ENCODE peak calls at places on chromosomes 16 and 17, in four cellular contexts. K is colonic mucosa, T is fibroblast of lung, B is OCI-LY7. H is an unnamed sample.

GRCh38 chr17:17545031-17545820 is 46.3 kb downstream of the PEMT start:
- DNase-seq in K (no peak), T (peak; percentile 73), B (no peak), H (peak; percentile 40)

GRCh38 chr17:42249681-42250446 is 26.3 kb downstream of the STAT5B start:
- DNase-seq in K (no peak), T (no peak), B (no peak), H (no peak)

GRCh38 chr17:45867702-45868101 is 23.0 kb downstream of the SPPL2C start:
- DNase-seq in K (no peak), T (no peak), B (no peak), H (no peak)

GRCh38 chr17:45111838-45112237 is 20.5 kb downstream of the PLCD3 start:
- DNase-seq in K (no peak), T (no peak), B (peak; percentile 24), H (no peak)

GRCh38 chr16:26464576-26465266 is 602.0 kb upstream of the C16orf82 start:
- DNase-seq in K (no peak), T (no peak), B (no peak), H (no peak)

GRCh38 chr17:43832168-43832975 is 574 bp downstream of the MPP3 start:
- DNase-seq in K (peak; percentile 55), T (peak; percentile 82), B (no peak), H (peak; percentile 67)

GRCh38 chr16:86261379-86261778 is 248.9 kb upstream of the FOXF1 start:
- DNase-seq in K (no peak), T (peak; percentile 11), B (peak; percentile 49), H (peak; percentile 11)

GRCh38 chr16:56401482-56401881 is 23.9 kb downstream of the AMFR start:
- DNase-seq in K (no peak), T (no peak), B (peak; percentile 19), H (no peak)

GRCh38 chr17:39132192-39132600 is 19.2 kb downstream of the PLXDC1 start:
- DNase-seq in K (no peak), T (peak; percentile 72), B (no peak), H (peak; percentile 70)

GRCh38 chr17:77352996-77353395 is 212.2 kb downstream of the SEC14L1 start:
- DNase-seq in K (peak; percentile 16), T (no peak), B (no peak), H (no peak)

GRCh38 chr16:11587643-11588247 is 1.0 kb upstream of the LITAF start:
- DNase-seq in K (no peak), T (no peak), B (no peak), H (no peak)

GRCh38 chr16:85436636-85437160 is 176.4 kb upstream of the GSE1 start:
- DNase-seq in K (peak; percentile 92), T (no peak), B (no peak), H (no peak)

GRCh38 chr17:44906987-44907681 is 7.9 kb upstream of the EFTUD2 start:
- DNase-seq in K (no peak), T (no peak), B (no peak), H (peak; percentile 31)

GRCh38 chr17:37064166-37064565 is 115.4 kb downstream of the AATF start:
- DNase-seq in K (no peak), T (no peak), B (no peak), H (no peak)

GRCh38 chr17:10313037-10313672 is 59.7 kb downstream of the MYH13 start:
- DNase-seq in K (no peak), T (no peak), B (no peak), H (no peak)

GRCh38 chr16:4850211-4850610 is 2.9 kb downstream of the UBN1 start:
- DNase-seq in K (no peak), T (peak; percentile 18), B (no peak), H (no peak)
- H3K4me3 ChIP-seq in K (no peak overlapping the region), T (peak overlapping the region; percentile 73), B (peak overlapping the region; percentile 96), H (peak overlapping the region; percentile 3)

GRCh38 chr16:88700636-88701482 is 5.3 kb downstream of the RNF166 start:
- DNase-seq in K (peak; percentile 84), T (peak; percentile 92), B (peak; percentile 86), H (peak; percentile 94)

GRCh38 chr16:88700322-88700635 is 5.9 kb downstream of the RNF166 start:
- DNase-seq in K (no peak), T (no peak), B (no peak), H (no peak)

GRCh38 chr16:88702364-88703210 is 3.6 kb downstream of the RNF166 start:
- DNase-seq in K (no peak), T (no peak), B (peak; percentile 32), H (no peak)

GRCh38 chr16:88703486-88704309 is 2.5 kb downstream of the RNF166 start:
- DNase-seq in K (no peak), T (peak; percentile 22), B (peak; percentile 73), H (no peak)

GRCh38 chr16:88701541-88702363 is 4.5 kb downstream of the RNF166 start:
- DNase-seq in K (no peak), T (no peak), B (no peak), H (no peak)
- H3K27ac ChIP-seq in K (peak overlapping the region; percentile 59), T (peak overlapping the region; percentile 40), B (peak overlapping the region; percentile 71), H (peak overlapping the region; percentile 23)

DNA sequence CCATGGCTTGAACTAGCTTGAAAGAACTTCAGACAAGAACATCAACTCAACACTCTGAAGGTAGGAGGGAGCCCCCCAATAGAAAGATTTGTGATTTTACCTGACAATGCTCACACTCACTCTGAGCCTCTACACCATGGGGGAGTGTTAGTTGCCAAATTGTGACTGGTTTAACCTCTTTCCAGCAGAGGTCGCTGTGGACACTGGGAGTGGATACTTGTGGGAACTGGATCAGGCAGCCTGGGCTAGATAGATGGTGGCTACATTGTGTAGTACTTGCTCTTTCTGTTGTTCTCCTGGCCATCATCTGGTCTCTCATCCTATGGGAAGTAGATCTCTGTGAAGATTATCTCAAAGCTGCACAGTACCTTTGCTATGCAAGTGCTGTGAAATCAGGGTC is 2.9 kb downstream of the SMPD3 start:
- DNase-seq in K (peak; percentile 81), T (no peak), B (peak; percentile 79), H (peak; percentile 25)
- TF ChIP-seq CTCF in K (peak; percentile 45), T (peak; percentile 41), B (peak; percentile 93), H (peak; percentile 66)

DNA sequence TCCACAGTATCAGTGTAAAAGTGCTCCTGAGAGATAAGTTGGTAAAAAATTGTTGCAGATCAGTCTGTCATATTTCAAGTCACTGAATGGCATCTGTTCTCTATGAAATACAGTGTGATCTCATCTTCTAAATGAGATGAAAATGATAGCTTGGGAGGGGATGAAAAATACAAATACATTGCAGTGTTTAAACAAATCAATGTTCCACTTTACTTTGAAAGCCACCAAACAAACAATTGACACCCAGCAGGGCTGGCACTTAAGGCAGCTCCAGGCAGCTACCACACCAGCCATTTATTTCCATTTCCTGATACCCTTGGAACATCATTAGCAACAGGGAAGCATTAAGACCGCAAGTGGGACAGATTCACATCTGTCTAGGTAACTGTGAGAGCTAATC is 827.6 kb upstream of the KIF2B start:
- DNase-seq in K (no peak), T (no peak), B (no peak), H (no peak)
- H3K4me3 ChIP-seq in K (no peak overlapping the region), T (no peak overlapping the region), B (no peak overlapping the region), H (no peak overlapping the region)

GRCh38 chr17:603405-604193 is 111.0 kb downstream of the VPS53 start:
- DNase-seq in K (no peak), T (no peak), B (no peak), H (no peak)

GRCh38 chr17:604719-605118 is 109.9 kb downstream of the VPS53 start:
- DNase-seq in K (peak; percentile 1), T (peak; percentile 47), B (no peak), H (no peak)

GRCh38 chr17:600576-601301 is 113.9 kb downstream of the VPS53 start:
- DNase-seq in K (no peak), T (peak; percentile 68), B (no peak), H (no peak)

GRCh38 chr17:601462-602303 is 113.0 kb downstream of the VPS53 start:
- DNase-seq in K (peak; percentile 24), T (peak; percentile 80), B (no peak), H (no peak)

DNA sequence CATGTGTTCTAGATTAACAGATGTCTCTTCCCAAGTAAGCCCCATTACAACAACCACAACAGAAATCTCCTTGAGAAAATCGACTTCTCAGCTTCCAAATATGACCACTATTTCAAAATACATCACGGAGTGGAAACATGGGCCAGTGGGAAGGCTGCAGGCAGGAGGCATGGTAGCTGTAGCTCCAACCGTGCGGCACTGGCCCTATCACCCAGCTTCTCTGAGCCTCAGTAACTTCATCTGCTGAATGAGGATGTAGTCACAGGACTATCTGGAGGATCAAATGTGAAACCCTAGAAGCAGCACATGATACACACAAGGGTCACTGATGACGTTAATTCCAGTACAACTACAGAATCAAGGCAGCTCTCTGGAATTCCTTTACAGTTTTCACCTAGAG is 112.2 kb downstream of the VPS53 start:
- DNase-seq in K (no peak), T (no peak), B (no peak), H (peak; percentile 22)
- H3K27ac ChIP-seq in K (peak overlapping the region; percentile 53), T (peak overlapping the region; percentile 43), B (no peak overlapping the region), H (peak overlapping the region; percentile 17)

GRCh38 chr16:1342526-1343427 is 8.9 kb downstream of the TSR3 start:
- DNase-seq in K (peak; percentile 99), T (peak; percentile 72), B (peak; percentile 98), H (peak; percentile 92)
- TF ChIP-seq CTCF in K (no peak), T (no peak), B (peak; percentile 31), H (no peak)

GRCh38 chr17:72719582-72720493 is 372.6 kb downstream of the SLC39A11 start:
- DNase-seq in K (no peak), T (peak; percentile 93), B (no peak), H (peak; percentile 91)

GRCh38 chr17:72720494-72720825 is 372.0 kb downstream of the SLC39A11 start:
- DNase-seq in K (no peak), T (no peak), B (no peak), H (no peak)

GRCh38 chr17:72717276-72717675 is 375.2 kb downstream of the SLC39A11 start:
- DNase-seq in K (no peak), T (no peak), B (no peak), H (no peak)

GRCh38 chr17:72717676-72718075 is 374.8 kb downstream of the SLC39A11 start:
- DNase-seq in K (no peak), T (peak; percentile 23), B (no peak), H (no peak)

DNA sequence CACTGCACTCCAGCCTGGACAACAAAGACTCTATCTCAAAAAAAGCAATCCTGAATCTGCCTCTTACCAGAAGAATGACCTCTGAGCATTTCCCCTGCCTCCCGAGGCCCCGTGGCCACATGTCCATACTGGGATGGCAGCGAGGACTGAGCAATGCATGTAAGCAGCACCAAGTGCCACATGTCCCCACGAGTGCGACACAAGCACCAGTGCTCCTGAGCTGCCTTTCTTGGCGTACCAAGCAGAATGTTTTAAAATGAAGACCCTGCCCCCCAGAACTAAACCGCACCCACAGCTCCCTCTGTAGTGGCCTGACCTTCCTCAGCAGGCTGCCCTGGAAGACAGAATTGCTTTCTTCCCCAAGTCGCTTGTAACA is 373.3 kb downstream of the SLC39A11 start:
- DNase-seq in K (no peak), T (no peak), B (no peak), H (no peak)
- H3K4me3 ChIP-seq in K (no peak overlapping the region), T (no peak overlapping the region), B (no peak overlapping the region), H (no peak overlapping the region)

GRCh38 chr16:82370282-82370681 is 200.3 kb upstream of the MPHOSPH6 start:
- DNase-seq in K (no peak), T (no peak), B (no peak), H (no peak)
- H3K27ac ChIP-seq in K (no peak overlapping the region), T (no peak overlapping the region), B (no peak overlapping the region), H (no peak overlapping the region)